ENCODE peak calls at places on chromosome 7, in five cellular contexts. R is H1, V is GM12878, D is HCT116, Z is HepG2. O is an unnamed sample.

GRCh38 chr7:139972000-139972399 is 90.8 kb downstream of the PARP12 start:
- DNase-seq in D (no peak), Z (no peak), V (no peak), R (no peak), O (no peak)

GRCh38 chr7:142459557-142459963 is 201.7 kb upstream of the PRSS58 start:
- DNase-seq in R (no peak), V (no peak), D (peak; percentile 41), Z (peak; percentile 25), O (peak; percentile 69)

GRCh38 chr7:25953859-25954258 is 198.1 kb upstream of the NFE2L3 start:
- DNase-seq in R (no peak), V (no peak), Z (no peak), D (no peak), O (no peak)

GRCh38 chr7:151085691-151086620 is at the start of gene AGAP3:
- DNase-seq in V (no peak), R (no peak), Z (peak; percentile 75), D (peak; percentile 67), O (peak; percentile 97)

GRCh38 chr7:139153832-139154231 is 44.3 kb upstream of the ZC3HAV1 start:
- DNase-seq in R (no peak), Z (no peak), V (no peak), D (no peak), O (no peak)

GRCh38 chr7:74290999-74291441 is 1.8 kb downstream of the CLIP2 start:
- DNase-seq in D (no peak), V (no peak), Z (no peak), R (no peak), O (no peak)

GRCh38 chr7:152336754-152337368 is 98.9 kb downstream of the KMT2C start:
- DNase-seq in D (peak; percentile 39), R (no peak), V (no peak), Z (peak; percentile 53), O (no peak)

GRCh38 chr7:151814400-151814914 is 62.5 kb downstream of the PRKAG2 start:
- DNase-seq in Z (no peak), V (no peak), D (no peak), R (no peak), O (no peak)

GRCh38 chr7:101728888-101729883 is 88.2 kb upstream of the CUX1 start:
- DNase-seq in V (no peak), R (no peak), D (peak; percentile 93), Z (peak; percentile 80), O (peak; percentile 91)

GRCh38 chr7:24757799-24758275 is 573 bp upstream of the GSDME start:
- DNase-seq in D (no peak), R (no peak), V (no peak), Z (peak; percentile 18), O (no peak)

GRCh38 chr7:142454862-142455261 is 197.0 kb upstream of the PRSS58 start:
- DNase-seq in D (no peak), V (no peak), Z (no peak), R (no peak), O (no peak)

GRCh38 chr7:95246935-95247370 is 77.4 kb downstream of the PON1 start:
- DNase-seq in D (peak; percentile 54), R (peak; percentile 15), Z (peak; percentile 54), V (peak; percentile 5), O (peak; percentile 71)

DNA sequence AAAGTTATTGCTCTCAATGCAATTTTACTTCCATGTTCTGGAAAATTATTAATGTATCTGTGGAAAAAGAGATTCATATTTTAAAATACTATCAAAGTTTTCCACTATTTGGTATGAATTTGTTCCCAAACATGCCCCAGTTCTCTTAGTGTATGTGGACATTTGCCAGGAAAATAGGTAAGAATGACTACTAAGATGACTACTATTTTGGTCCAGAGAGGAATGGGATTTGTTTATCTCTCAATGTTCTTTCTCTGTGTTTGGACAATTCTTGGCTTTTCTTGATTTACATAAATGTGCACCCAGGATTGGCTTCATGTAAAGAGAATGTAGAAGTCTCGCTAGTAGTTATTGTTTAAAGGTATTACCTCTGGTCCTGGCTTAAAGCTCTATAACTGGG is 60.3 kb upstream of the POT1 start:
- DNase-seq in R (no peak), V (no peak), D (no peak), Z (no peak), O (no peak)
- TF ChIP-seq MAX in R (no peak), V (no peak), D (no peak), Z (no peak), O (no peak)

GRCh38 chr7:16492513-16493062 is 27.1 kb upstream of the SOSTDC1 start:
- DNase-seq in Z (peak; percentile 90), V (no peak), R (no peak), D (no peak), O (peak; percentile 72)
- TF ChIP-seq SRF in Z (no peak), V (no peak), R (no peak), D (no peak), O (no peak)

DNA sequence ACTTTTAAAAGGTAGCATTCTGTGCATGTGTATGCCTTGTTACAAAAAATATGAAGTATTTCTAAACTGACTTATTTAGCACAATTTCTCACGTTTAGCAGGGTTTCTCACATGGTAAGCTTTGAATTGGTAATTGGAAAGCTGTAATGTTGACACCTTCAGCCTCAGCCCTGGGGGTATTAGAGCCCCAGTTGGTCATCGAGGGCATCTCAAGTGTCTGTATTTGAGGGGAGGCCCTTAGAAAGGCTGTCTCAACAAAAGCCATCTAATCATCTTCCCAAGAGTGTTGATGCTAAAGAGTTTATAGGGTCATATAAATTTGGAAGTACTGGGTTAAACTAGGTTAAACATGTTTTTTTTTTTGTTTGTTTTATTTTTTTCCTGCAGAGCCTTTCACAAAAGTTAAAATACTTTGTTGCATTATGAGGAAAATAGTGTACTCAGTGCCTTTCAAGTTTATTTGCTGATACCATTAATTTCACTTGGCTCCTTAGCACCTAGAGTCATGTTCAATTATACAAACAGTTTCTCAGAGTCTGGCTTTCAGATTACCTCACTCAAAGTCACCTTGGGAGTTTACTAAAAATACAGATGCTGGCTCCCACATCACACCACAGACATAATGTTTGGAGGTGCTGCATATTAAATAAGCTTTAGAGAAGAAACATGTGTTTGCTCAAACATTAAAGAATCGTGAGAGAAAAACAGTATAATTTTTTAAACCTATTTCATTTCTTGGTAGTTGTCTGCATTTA is 134.1 kb downstream of the CD36 start:
- DNase-seq in D (no peak), Z (no peak), R (no peak), V (no peak), O (no peak)
- TF ChIP-seq SIN3A in D (no peak), Z (no peak), R (no peak), V (no peak), O (no peak)

DNA sequence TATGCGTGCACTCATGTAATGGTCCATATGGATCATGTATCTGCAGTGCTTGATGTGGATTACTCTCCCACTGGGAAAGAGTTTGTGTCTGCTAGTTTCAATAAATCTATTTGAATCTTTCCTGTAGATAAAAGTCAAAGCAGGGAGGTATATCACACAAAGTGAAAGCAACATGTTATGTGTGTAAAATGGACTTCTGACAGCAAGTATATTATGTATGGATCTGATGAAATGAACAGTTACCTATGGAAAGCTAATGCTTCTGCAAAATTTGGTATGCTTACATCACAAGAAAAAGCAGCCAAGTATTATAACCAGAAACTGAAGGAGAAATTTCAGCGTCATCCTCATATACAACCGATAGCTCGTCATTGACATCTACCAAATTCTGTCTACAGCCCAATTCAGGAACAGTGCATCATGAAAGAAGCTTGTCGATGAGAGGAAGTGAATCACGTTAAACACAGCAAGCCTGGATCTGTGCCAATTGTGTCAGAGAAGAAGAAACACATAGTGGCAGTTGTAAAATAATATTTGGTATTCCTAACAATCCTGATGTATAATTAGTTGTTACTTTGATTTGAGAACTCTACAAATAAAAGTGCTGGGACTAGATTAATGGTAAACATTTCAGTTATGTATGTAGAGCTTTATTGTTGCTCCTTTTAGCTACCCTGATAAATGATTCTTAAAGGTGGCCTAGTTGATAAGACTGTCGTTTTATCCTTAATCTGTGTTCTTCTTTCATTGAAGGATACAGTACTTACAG is 14.2 kb upstream of the SYPL1 start:
- DNase-seq in Z (no peak), R (no peak), V (no peak), D (no peak), O (no peak)
- TF ChIP-seq MAX in Z (no peak), R (no peak), V (no peak), D (no peak), O (no peak)

GRCh38 chr7:51019891-51020855 is 237.5 kb upstream of the GRB10 start:
- DNase-seq in Z (no peak), D (no peak), V (no peak), R (no peak), O (no peak)

GRCh38 chr7:51020944-51021343 is 238.2 kb upstream of the GRB10 start:
- DNase-seq in R (no peak), V (no peak), Z (no peak), D (no peak), O (no peak)

GRCh38 chr7:51021906-51022570 is 239.3 kb upstream of the GRB10 start:
- DNase-seq in Z (no peak), D (no peak), V (no peak), R (no peak), O (no peak)

GRCh38 chr7:51017576-51018535 is 235.2 kb upstream of the GRB10 start:
- DNase-seq in R (no peak), D (no peak), Z (no peak), V (no peak), O (no peak)

GRCh38 chr7:51019231-51019844 is 236.6 kb upstream of the GRB10 start:
- DNase-seq in V (no peak), Z (no peak), R (no peak), D (no peak), O (no peak)
- TF ChIP-seq SRF in V (no peak), Z (no peak), R (no peak), D (no peak), O (no peak)

GRCh38 chr7:137590071-137590470 is 246.5 kb upstream of the PTN start:
- DNase-seq in D (no peak), Z (no peak), V (no peak), R (no peak), O (no peak)

GRCh38 chr7:137590686-137591255 is 247.2 kb upstream of the PTN start:
- DNase-seq in Z (no peak), V (no peak), R (no peak), D (no peak), O (no peak)

GRCh38 chr7:137592232-137592896 is 248.8 kb upstream of the PTN start:
- DNase-seq in D (peak; percentile 22), V (no peak), Z (peak; percentile 46), R (peak; percentile 25), O (peak; percentile 76)

GRCh38 chr7:137585591-137585990 is 242.1 kb upstream of the PTN start:
- DNase-seq in V (no peak), R (no peak), Z (no peak), D (no peak), O (no peak)

GRCh38 chr7:137591444-137591843 is 247.9 kb upstream of the PTN start:
- DNase-seq in D (no peak), R (no peak), V (no peak), Z (no peak), O (peak; percentile 7)
- TF ChIP-seq SIN3A in D (no peak), R (no peak), V (no peak), Z (no peak), O (no peak)

O was measured in K562.